ENCODE peak calls at places on chromosomes 7 and 10, in five cellular contexts. M is cardiac muscle cell, S is PC-3, U is AG04450, H is right atrium auricular region. P is an unnamed sample.

GRCh38 chr7:15159239-15159638 is 256.7 kb upstream of the DGKB start:
- DNase-seq in U (no peak), M (no peak), S (no peak), H (no peak), P (no peak)

GRCh38 chr7:131745645-131746248 is 189.3 kb upstream of the PODXL start:
- DNase-seq in U (no peak), M (peak), H (no peak), S (peak), P (no peak)

GRCh38 chr7:50304911-50305621 is 550 bp downstream of the IKZF1 start:
- DNase-seq in S (no peak), U (no peak), M (peak), H (no peak), P (no peak)

GRCh38 chr10:6176691-6177231 is 26.0 kb upstream of the PFKFB3 start:
- DNase-seq in U (no peak), S (peak), H (no peak), M (no peak), P (no peak)

GRCh38 chr10:49112098-49112497 is 3.2 kb downstream of the VSTM4 start:
- DNase-seq in H (peak), M (no peak), U (no peak), S (no peak), P (no peak)

GRCh38 chr10:13956826-13957225 is 370.1 kb downstream of the PRPF18 start:
- DNase-seq in U (peak), S (no peak), H (peak), M (no peak), P (no peak)

GRCh38 chr10:77320852-77321496 is 316.6 kb downstream of the KCNMA1 start:
- DNase-seq in M (no peak), H (no peak), S (peak), U (peak), P (no peak)

GRCh38 chr10:131618587-131619267 is 282.1 kb upstream of the PPP2R2D start:
- DNase-seq in M (no peak), S (no peak), H (no peak), U (no peak), P (no peak)

GRCh38 chr10:79231908-79232307 is 115.4 kb upstream of the PPIF start:
- DNase-seq in H (no peak), U (no peak), M (no peak), S (no peak), P (no peak)

GRCh38 chr10:78212786-78213175 is 179.1 kb downstream of the RPS24 start:
- DNase-seq in M (no peak), U (no peak), H (no peak), S (no peak), P (no peak)

GRCh38 chr10:95517536-95518454 is 43.4 kb downstream of the SORBS1 start:
- DNase-seq in M (no peak), S (peak), H (no peak), U (no peak), P (peak)

GRCh38 chr10:98587156-98587555 is 140.4 kb upstream of the HPS1 start:
- DNase-seq in U (no peak), H (no peak), S (no peak), M (peak), P (peak)

GRCh38 chr7:118602090-118602489 is 377.6 kb downstream of the ANKRD7 start:
- DNase-seq in H (no peak), U (no peak), S (no peak), M (no peak), P (no peak)

GRCh38 chr7:102306916-102307677 is 20.4 kb downstream of the SH2B2 start:
- DNase-seq in S (peak), M (no peak), H (no peak), U (peak), P (no peak)

GRCh38 chr7:127250312-127251047 is 2.3 kb downstream of the GRM8 start:
- DNase-seq in H (no peak), S (peak), U (no peak), M (no peak), P (no peak)

GRCh38 chr10:43943825-43944360 is 295.2 kb upstream of the ZNF32 start:
- DNase-seq in M (no peak), S (no peak), H (peak), U (no peak), P (no peak)

GRCh38 chr7:131527462-131527861 is 29.0 kb downstream of the PODXL start:
- DNase-seq in S (no peak), U (no peak), H (no peak), M (no peak), P (no peak)

GRCh38 chr7:140597425-140597949 is 43.1 kb downstream of the DENND2A start:
- DNase-seq in H (no peak), S (no peak), M (no peak), U (no peak), P (no peak)

GRCh38 chr7:30660331-30661255 is 21.7 kb downstream of the CRHR2 start:
- DNase-seq in S (no peak), U (no peak), M (no peak), H (no peak), P (no peak)

GRCh38 chr7:141464551-141464950 is 86.7 kb upstream of the AGK start:
- DNase-seq in S (no peak), U (no peak), H (no peak), M (no peak), P (no peak)

GRCh38 chr10:47206449-47207279 is 93.3 kb upstream of the GDF10 start:
- DNase-seq in S (no peak), U (no peak), M (no peak), H (peak), P (no peak)

GRCh38 chr7:861222-861621 is 15.1 kb upstream of the GET4 start:
- DNase-seq in H (no peak), U (no peak), M (no peak), S (no peak), P (no peak)

GRCh38 chr10:29807407-29807806 is 172.6 kb upstream of the SVIL start:
- DNase-seq in S (peak), U (no peak), M (no peak), H (no peak), P (peak)

GRCh38 chr7:84060760-84061261 is 133.8 kb downstream of the SEMA3A start:
- DNase-seq in H (no peak), S (peak), M (no peak), U (no peak), P (no peak)

GRCh38 chr7:79615871-79616640 is 162.6 kb upstream of the MAGI2 start:
- DNase-seq in M (no peak), S (peak), U (no peak), H (no peak), P (no peak)

GRCh38 chr10:84375011-84375410 is 46.6 kb downstream of the CCSER2 start:
- DNase-seq in M (peak), H (no peak), U (peak), S (peak), P (no peak)

GRCh38 chr7:105876091-105876963 is at the start of gene ATXN7L1:
- DNase-seq in H (peak), M (peak), U (peak), S (peak), P (peak)

GRCh38 chr7:105648561-105649401 is 67.5 kb upstream of the EFCAB10 start:
- DNase-seq in S (peak), H (no peak), M (no peak), U (no peak), P (peak)

GRCh38 chr10:12252882-12253546 is 57.0 kb downstream of the CDC123 start:
- DNase-seq in S (peak), H (no peak), M (no peak), U (no peak), P (no peak)

GRCh38 chr10:6269953-6270867 is 67.5 kb downstream of the PFKFB3 start:
- DNase-seq in H (no peak), M (no peak), S (no peak), U (no peak), P (no peak)

GRCh38 chr10:51951601-51952000 is 252.2 kb upstream of the CSTF2T start:
- DNase-seq in H (no peak), U (no peak), S (no peak), M (no peak), P (no peak)

GRCh38 chr7:33043434-33043833 is 19.1 kb downstream of the NT5C3A start:
- DNase-seq in H (no peak), S (no peak), U (no peak), M (peak), P (no peak)
- H3K27ac ChIP-seq in H (peak), S (no peak), U (no peak), M (peak), P (no peak)

GRCh38 chr7:42226354-42226941 is 10.6 kb downstream of the GLI3 start:
- DNase-seq in U (no peak), M (no peak), H (no peak), S (no peak), P (no peak)
- H3K27ac ChIP-seq in U (no peak), M (no peak), H (no peak), S (no peak), P (no peak)

DNA sequence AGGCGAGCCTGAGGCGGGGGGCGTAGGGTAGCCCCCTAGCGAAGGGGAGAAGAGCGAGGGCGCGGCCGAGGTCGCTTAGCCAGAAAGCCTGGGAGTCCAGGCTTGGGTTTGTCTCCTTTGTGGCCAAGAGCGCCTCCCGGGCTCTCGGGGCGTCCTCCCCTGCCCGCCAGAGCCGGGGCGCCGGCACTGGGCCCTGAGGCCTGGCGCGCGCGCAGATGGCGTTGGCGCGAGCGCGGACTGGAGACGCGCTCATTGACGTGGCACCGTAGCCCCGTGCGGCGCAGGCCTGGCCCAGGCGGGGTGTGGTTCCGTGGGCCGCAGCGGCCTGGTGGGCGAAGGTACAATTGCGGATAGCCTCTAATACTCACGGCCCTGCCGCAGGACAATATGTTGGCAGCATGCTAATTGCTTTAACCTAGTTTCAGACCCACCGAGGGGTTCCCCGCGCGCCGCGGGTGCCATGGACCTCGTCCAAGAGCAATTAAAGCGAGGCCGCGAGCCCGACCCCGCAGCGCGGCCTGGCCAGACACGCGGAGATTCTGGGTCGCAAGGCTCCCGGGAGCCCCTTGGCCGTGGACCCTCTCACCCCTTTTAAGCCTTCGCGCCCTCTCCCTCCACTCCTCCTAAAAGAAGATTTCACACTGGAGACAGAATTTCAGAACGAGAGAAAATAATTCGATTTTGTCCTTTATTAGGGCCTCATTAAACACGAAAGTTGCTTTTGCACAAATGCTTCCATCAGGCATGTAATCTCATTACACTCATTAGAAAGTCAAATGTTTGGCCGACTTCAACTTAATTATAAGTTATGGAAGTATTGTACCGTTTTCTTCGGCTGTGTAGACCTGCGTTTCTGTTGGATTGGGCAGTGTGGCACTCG is 3.1 kb downstream of the PTF1A start:
- DNase-seq in H (no peak), M (no peak), S (no peak), U (no peak), P (no peak)
- H3K27ac ChIP-seq in H (no peak), M (no peak), S (no peak), U (no peak), P (no peak)

DNA sequence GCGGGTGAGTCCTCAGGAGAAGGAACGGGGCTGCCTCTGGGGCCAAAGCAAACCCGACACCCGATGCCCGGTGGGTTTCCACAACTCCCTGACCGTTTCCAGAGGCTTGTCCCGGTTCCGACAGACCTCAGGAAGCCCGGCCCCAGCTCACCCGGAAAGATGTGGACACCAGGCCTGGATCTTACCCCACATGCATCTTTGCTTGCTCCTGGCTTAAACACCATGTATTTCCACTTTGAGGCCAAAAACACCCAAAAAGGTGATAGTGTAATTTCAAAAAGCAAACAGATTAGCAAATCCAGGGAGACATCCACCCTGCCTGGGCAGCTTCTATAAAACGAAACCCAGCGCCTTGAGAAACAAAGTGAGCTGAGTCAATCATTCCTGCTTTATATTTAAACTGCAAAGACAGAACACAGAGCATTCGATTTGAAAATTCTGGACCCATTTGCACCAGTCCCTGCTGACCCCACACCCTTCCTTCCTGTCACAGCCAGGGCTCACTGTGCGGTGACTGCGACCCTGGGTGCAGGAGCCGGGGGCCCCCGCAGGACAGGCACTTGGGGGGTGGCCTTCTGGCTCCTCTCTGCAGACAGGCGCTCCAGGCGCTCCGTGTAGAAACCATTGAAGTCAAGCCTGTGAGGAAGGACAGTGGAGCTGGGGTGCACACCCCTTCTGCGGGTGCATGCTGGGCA is 2.7 kb upstream of the ADAM8 start:
- DNase-seq in M (no peak), S (peak), U (no peak), H (no peak), P (no peak)
- H3K27ac ChIP-seq in M (peak), S (peak), U (no peak), H (no peak), P (peak)

GRCh38 chr7:6508539-6508938 is 42.7 kb downstream of the GRID2IP start:
- DNase-seq in M (no peak), H (no peak), U (no peak), S (no peak), P (no peak)
- H3K27ac ChIP-seq in M (no peak), H (no peak), U (no peak), S (no peak), P (no peak)

DNA sequence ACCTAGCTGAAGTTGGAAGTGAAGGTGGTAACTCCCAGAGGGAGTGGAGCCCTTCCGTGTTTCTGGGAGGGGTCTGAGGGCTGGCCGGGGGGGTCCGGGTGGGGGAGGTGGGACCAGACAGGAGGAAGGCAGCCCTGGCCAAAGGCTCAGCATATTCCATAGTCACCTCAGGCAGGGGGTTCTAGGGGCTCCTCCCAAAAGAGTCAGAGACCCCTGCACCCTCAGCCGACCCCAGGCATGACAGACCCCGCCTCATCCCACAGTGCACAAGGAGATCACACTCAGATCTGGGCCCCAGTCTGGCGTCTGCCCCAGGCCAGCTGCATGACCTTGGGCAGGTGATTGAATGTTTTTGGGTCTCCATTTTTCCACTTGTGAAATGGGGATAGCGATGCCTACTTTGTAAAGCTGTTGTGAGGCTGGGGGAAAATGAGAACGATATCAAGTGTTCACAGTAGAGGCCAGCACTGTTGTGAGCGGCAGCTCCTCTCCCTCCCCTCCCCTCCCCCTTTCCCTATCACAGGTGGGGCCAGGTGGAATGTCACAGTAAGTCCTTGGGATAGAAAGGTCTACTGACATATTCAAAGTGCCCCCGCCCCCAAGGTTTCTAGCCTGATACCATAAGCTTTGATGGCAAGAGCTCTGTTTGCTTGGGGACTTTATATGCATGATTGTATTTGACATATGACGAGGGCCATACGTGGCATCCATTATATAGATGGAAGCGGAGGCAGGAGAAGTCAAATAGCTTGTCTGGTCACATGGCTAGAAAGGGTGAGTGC is 33.3 kb downstream of the DNAJB12 start:
- DNase-seq in S (no peak), H (no peak), U (no peak), M (no peak), P (no peak)
- H3K27ac ChIP-seq in S (peak), H (peak), U (peak), M (peak), P (peak)

GRCh38 chr10:73169320-73169719 is 1.4 kb downstream of the FAM149B1 start:
- DNase-seq in U (no peak), S (no peak), H (no peak), M (no peak), P (no peak)

GRCh38 chr10:73172867-73173266 is 4.9 kb downstream of the FAM149B1 start:
- DNase-seq in S (no peak), H (no peak), U (no peak), M (no peak), P (no peak)

GRCh38 chr10:73168486-73168844 is 546 bp downstream of the FAM149B1 start:
- DNase-seq in M (no peak), S (no peak), H (no peak), U (no peak), P (no peak)

DNA sequence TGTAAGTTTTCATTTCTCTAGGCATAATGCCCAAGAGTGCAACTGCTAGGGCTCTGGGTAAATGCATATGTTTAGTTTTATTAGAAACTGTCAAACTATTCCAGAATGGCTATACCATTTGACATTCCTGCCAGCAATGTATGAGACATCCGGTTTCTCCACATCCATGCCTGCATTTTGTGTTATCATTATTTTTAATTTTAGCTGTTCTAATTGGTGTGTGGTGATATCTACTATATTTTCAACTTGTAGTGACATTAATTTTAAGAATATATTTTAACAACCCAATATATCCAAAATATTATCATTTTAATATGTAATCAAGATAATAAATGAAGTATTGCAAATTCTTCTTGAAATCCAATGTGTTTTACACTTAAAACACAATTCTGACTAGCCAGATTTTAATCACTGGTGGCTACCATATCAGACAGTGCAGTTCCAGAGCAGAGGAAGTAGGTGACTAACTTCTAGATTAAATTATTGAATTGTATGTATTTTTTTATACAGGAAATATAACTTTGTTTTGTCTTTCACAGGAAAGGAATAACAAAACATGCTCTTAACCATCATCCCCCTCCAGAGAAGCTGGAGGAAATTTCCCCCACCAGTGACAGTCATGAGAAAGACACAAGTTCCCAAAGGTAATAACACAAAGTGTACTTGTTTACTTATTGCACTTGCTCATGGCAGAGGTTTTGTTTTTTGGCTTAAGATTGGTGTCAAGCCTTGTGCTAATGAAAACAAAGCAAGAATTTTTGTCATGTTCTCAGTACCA is 6.4 kb downstream of the FAM149B1 start:
- DNase-seq in H (no peak), U (no peak), M (no peak), S (no peak), P (no peak)
- H3K27ac ChIP-seq in H (no peak), U (no peak), M (no peak), S (no peak), P (no peak)

P was measured in epithelial cell of prostate.